ENCODE peak calls at places on chromosome 1, in five cellular contexts. P is WTC11; O is activated CD4-positive, alpha-beta T cell treated with anti-CD3 and anti-CD28 coated beads, Interleukin-2, amount 10 ng/mL, durations not matched to agents 24 days and 14 days; Z is K562; F is GM18507. V is an unnamed sample.

GRCh38 chr1:27117733-27118439 is 37.0 kb downstream of the SLC9A1 start:
- DNase-seq in O (no peak), F (no peak), P (no peak), Z (no peak), V (no peak)

GRCh38 chr1:93140106-93140505 is 40.1 kb downstream of the TMED5 start:
- DNase-seq in O (no peak), P (no peak), F (no peak), Z (no peak), V (no peak)

GRCh38 chr1:110155878-110156522 is 5.7 kb downstream of the SLC6A17 start:
- DNase-seq in P (peak; percentile 84), Z (peak; percentile 67), F (peak; percentile 20), O (peak; percentile 88), V (no peak)

GRCh38 chr1:35573198-35573775 is at the start of gene TFAP2E:
- DNase-seq in Z (no peak), F (no peak), O (no peak), P (peak; percentile 74), V (no peak)

GRCh38 chr1:15260418-15261154 is 13.6 kb downstream of the FHAD1 start:
- DNase-seq in P (no peak), F (no peak), O (no peak), Z (peak; percentile 75), V (no peak)

GRCh38 chr1:109045595-109045994 is 3.7 kb upstream of the WDR47 start:
- DNase-seq in P (no peak), F (no peak), O (no peak), Z (no peak), V (no peak)

GRCh38 chr1:47575855-47576757 is 138.3 kb downstream of the FOXD2 start:
- DNase-seq in O (no peak), Z (no peak), P (no peak), F (no peak), V (no peak)

GRCh38 chr1:34806396-34806795 is 13.6 kb downstream of the GJA4 start:
- DNase-seq in P (no peak), F (no peak), Z (no peak), O (no peak), V (no peak)

GRCh38 chr1:211349730-211350129 is 23.1 kb downstream of the TRAF5 start:
- DNase-seq in P (no peak), O (no peak), Z (no peak), F (no peak), V (no peak)

GRCh38 chr1:197314672-197315071 is 46.6 kb downstream of the CRB1 start:
- DNase-seq in F (no peak), P (no peak), O (no peak), Z (no peak), V (no peak)

GRCh38 chr1:173669491-173669941 is at the start of gene ANKRD45:
- DNase-seq in O (peak; percentile 69), Z (no peak), P (peak; percentile 88), F (no peak), V (peak; percentile 10)

GRCh38 chr1:201085902-201086735 is 26.1 kb downstream of the CACNA1S start:
- DNase-seq in Z (peak; percentile 68), O (peak; percentile 73), F (peak; percentile 26), P (peak; percentile 76), V (peak; percentile 61)

GRCh38 chr1:201894343-201895119 is 5.8 kb downstream of the SHISA4 start:
- DNase-seq in P (peak; percentile 30), O (no peak), Z (no peak), F (no peak), V (no peak)

GRCh38 chr1:193105821-193106177 is 585 bp upstream of the GLRX2 start:
- DNase-seq in F (no peak), P (no peak), O (no peak), Z (no peak), V (no peak)

GRCh38 chr1:10776206-10776905 is 20.1 kb downstream of the CASZ1 start:
- DNase-seq in P (no peak), F (no peak), O (no peak), Z (no peak), V (no peak)

GRCh38 chr1:215192306-215192705 is 109.8 kb downstream of the KCNK2 start:
- DNase-seq in P (no peak), F (no peak), O (no peak), Z (no peak), V (no peak)

GRCh38 chr1:9628541-9629444 is 22.7 kb upstream of the PIK3CD start:
- DNase-seq in O (peak; percentile 91), Z (no peak), P (no peak), F (no peak), V (no peak)

GRCh38 chr1:210730023-210730422 is 401.3 kb downstream of the HHAT start:
- DNase-seq in P (no peak), Z (no peak), O (no peak), F (no peak), V (no peak)

GRCh38 chr1:82446251-82446650 is 645.5 kb downstream of the ADGRL2 start:
- DNase-seq in F (no peak), P (no peak), O (no peak), Z (no peak), V (no peak)

GRCh38 chr1:206477581-206478380 is 7.5 kb downstream of the IKBKE start:
- DNase-seq in P (no peak), Z (no peak), F (no peak), O (no peak), V (no peak)

GRCh38 chr1:223019236-223019635 is 123.8 kb downstream of the TLR5 start:
- DNase-seq in O (no peak), Z (no peak), F (no peak), P (no peak), V (no peak)

GRCh38 chr1:232034547-232034946 is 408.0 kb downstream of the DISC1 start:
- DNase-seq in F (no peak), O (no peak), P (no peak), Z (no peak), V (no peak)

GRCh38 chr1:54158071-54158470 is 5.3 kb upstream of the CDCP2 start:
- DNase-seq in Z (no peak), P (no peak), O (no peak), F (no peak), V (no peak)

GRCh38 chr1:3019516-3020051 is 1.7 kb upstream of the ACTRT2 start:
- DNase-seq in F (no peak), O (no peak), Z (no peak), P (no peak), V (no peak)

GRCh38 chr1:18385239-18385790 is 95.4 kb upstream of the KLHDC7A start:
- DNase-seq in P (peak; percentile 44), O (no peak), Z (peak; percentile 17), F (no peak), V (no peak)

GRCh38 chr1:10824821-10825540 is 28.5 kb upstream of the CASZ1 start:
- DNase-seq in O (no peak), Z (no peak), P (no peak), F (no peak), V (no peak)

GRCh38 chr1:147292635-147293251 is 50.3 kb downstream of the CHD1L start:
- DNase-seq in P (no peak), Z (no peak), O (no peak), F (no peak), V (no peak)

GRCh38 chr1:206878456-206878855 is 13.0 kb downstream of the IL20 start:
- DNase-seq in Z (peak; percentile 42), O (no peak), P (no peak), F (no peak), V (no peak)

GRCh38 chr1:232169436-232169835 is 460.5 kb downstream of the SIPA1L2 start:
- DNase-seq in Z (no peak), F (no peak), O (no peak), P (no peak), V (no peak)

GRCh38 chr1:90198616-90199015 is 203.7 kb downstream of the ZNF326 start:
- DNase-seq in O (peak; percentile 24), Z (no peak), P (no peak), F (no peak), V (no peak)

GRCh38 chr1:159469921-159470595 is 30.5 kb downstream of the OR10J1 start:
- DNase-seq in O (no peak), F (no peak), Z (no peak), P (peak; percentile 10), V (no peak)

GRCh38 chr1:207659545-207660148 is 14.7 kb downstream of the CR1L start:
- DNase-seq in F (no peak), Z (no peak), P (no peak), O (no peak), V (no peak)

V was measured in GM12891.